ENCODE peak calls at places on chromosomes 16 and 17, in nine cellular contexts. Q is B cell; I is transverse colon; L is CD4-positive, alpha-beta T cell; R is GM13977; V is fibroblast of mammary gland; X is Calu3; G is fibroblast of lung; E is natural killer cell. W is an unnamed sample.

GRCh38 chr17:9002610-9003354 is 18.5 kb upstream of the NTN1 start:
- DNase-seq in Q (peak), I (no peak), L (no peak), R (peak), V (no peak), X (peak), G (peak), E (peak), W (peak)

GRCh38 chr17:79664925-79665738 is 54.3 kb upstream of the RBFOX3 start:
- DNase-seq in Q (no peak), I (peak), L (no peak), R (no peak), V (peak), X (peak), G (no peak), E (no peak), W (peak)

GRCh38 chr16:53945996-53946395 is 242.0 kb downstream of the FTO start:
- DNase-seq in Q (no peak), I (no peak), L (no peak), R (no peak), V (peak), X (peak), G (peak), E (no peak), W (no peak)

GRCh38 chr17:50955667-50956120 is 89.5 kb upstream of the TOB1 start:
- DNase-seq in Q (no peak), I (no peak), L (no peak), R (no peak), V (no peak), X (no peak), G (no peak), E (peak), W (no peak)

GRCh38 chr17:82358467-82359350 is at the start of gene TEX19:
- DNase-seq in Q (no peak), I (no peak), L (no peak), R (no peak), V (peak), X (no peak), G (no peak), E (no peak), W (no peak)

GRCh38 chr17:40347319-40348135 is 17.0 kb downstream of the GJD3 start:
- DNase-seq in Q (no peak), I (no peak), L (no peak), R (no peak), V (no peak), X (no peak), G (no peak), E (no peak), W (no peak)

GRCh38 chr17:76667356-76667755 is 23.8 kb upstream of the ST6GALNAC1 start:
- DNase-seq in Q (no peak), I (no peak), L (no peak), R (no peak), V (no peak), X (no peak), G (no peak), E (no peak), W (no peak)

GRCh38 chr16:81542609-81543570 is 98.3 kb downstream of the CMIP start:
- DNase-seq in Q (no peak), I (no peak), L (no peak), R (no peak), V (no peak), X (no peak), G (no peak), E (no peak), W (no peak)

GRCh38 chr17:73304971-73305786 is 6.6 kb downstream of the CDC42EP4 start:
- DNase-seq in Q (no peak), I (peak), L (no peak), R (no peak), V (peak), X (peak), G (peak), E (no peak), W (no peak)

GRCh38 chr17:14688134-14688533 is 387.3 kb downstream of the HS3ST3B1 start:
- DNase-seq in Q (no peak), I (no peak), L (no peak), R (no peak), V (peak), X (no peak), G (no peak), E (no peak), W (no peak)

GRCh38 chr17:29061036-29061435 is 18.1 kb downstream of the PIPOX start:
- DNase-seq in Q (no peak), I (no peak), L (no peak), R (no peak), V (no peak), X (no peak), G (no peak), E (no peak), W (no peak)

GRCh38 chr16:11101695-11102522 is 154.1 kb downstream of the SOCS1 start:
- DNase-seq in Q (no peak), I (no peak), L (no peak), R (no peak), V (peak), X (no peak), G (peak), E (no peak), W (no peak)
- TF ChIP-seq CTCF in Q (no peak), I (peak), L (no peak), R (no peak), V (peak), X (no peak), G (peak), E (no peak), W (no peak)

DNA sequence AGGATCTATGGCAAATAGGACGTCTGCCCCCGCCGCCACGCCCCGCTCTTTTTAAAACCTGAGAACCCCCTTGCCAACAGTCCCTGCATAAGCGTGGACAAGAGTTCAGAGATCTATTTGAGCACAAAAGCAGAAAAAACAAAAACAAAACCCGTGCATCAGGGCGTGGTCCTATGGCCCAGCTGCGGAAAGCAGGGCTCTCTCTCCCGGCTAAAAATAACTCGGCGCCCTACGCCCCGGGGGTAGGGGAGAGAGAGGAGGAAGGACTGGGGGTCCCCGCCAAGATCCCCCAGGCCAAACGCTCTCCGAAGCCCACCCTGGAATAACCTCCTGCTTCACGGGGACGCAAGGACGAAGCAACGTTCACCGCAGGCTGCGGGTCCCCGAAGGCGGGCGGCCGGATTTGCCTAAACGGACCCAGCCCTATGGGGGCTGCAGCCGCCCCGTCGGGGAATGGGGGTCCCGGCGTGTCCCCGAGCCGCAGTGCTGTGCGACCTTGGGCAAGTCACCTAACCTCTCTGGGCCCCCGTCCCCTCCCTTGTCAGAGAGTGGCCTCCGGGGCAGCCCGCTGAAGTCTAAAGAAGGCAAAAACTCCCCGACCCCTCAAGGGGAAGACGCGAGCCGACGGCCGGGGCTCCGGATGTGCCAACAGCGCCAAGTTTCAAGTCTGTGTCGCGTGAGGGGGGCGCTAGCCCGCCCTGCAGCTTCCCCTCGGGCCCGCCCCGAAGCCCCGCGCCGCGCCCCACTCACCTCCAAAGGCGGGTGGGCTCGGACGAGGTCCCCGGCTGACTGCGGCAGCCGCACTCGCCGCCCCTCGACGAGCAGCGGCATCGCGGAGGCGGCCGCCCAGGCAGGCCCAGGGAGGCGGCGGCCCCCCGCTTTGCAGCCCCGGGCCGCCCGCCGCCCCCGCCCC is 477 bp downstream of the NTAN1 start:
- DNase-seq in Q (peak), I (peak), L (peak), R (peak), V (peak), X (no peak), G (no peak), E (no peak), W (no peak)
- TF ChIP-seq CTCF in Q (peak), I (no peak), L (peak), R (peak), V (no peak), X (no peak), G (no peak), E (peak), W (peak)

GRCh38 chr17:18184143-18185007 is 747 bp downstream of the ALKBH5 start:
- DNase-seq in Q (peak), I (peak), L (peak), R (peak), V (peak), X (peak), G (peak), E (peak), W (no peak)
- TF ChIP-seq CTCF in Q (peak), I (peak), L (no peak), R (peak), V (no peak), X (no peak), G (no peak), E (no peak), W (no peak)

DNA sequence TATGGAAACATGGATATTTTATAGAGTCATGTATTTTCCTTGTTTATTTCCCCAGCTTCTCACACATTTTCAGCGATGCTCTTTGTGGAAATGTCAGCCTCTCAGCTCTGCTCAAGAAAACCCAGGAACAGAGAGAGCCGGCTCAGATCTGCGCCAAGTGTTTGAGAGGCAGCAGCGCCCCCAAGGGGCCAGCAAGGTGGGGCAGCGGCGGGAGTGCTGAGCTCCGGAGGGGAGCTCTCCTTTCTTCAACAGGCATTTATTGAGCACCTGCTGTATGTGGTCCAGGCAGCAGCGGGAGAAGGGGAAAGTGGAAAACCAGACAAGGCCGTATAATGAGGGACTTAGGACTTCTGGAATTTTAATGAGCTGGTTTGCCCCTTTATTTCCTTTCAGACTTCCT is 421.1 kb upstream of the C16orf82 start:
- DNase-seq in Q (no peak), I (no peak), L (no peak), R (no peak), V (no peak), X (no peak), G (no peak), E (peak), W (peak)
- TF ChIP-seq CTCF in Q (no peak), I (no peak), L (no peak), R (peak), V (no peak), X (no peak), G (no peak), E (peak), W (peak)

GRCh38 chr17:42928714-42929496 is 28.3 kb downstream of the G6PC1 start:
- DNase-seq in Q (peak), I (peak), L (no peak), R (peak), V (peak), X (peak), G (peak), E (no peak), W (no peak)

GRCh38 chr17:42924891-42925290 is 24.3 kb downstream of the G6PC1 start:
- DNase-seq in Q (no peak), I (no peak), L (no peak), R (no peak), V (no peak), X (no peak), G (no peak), E (no peak), W (no peak)

DNA sequence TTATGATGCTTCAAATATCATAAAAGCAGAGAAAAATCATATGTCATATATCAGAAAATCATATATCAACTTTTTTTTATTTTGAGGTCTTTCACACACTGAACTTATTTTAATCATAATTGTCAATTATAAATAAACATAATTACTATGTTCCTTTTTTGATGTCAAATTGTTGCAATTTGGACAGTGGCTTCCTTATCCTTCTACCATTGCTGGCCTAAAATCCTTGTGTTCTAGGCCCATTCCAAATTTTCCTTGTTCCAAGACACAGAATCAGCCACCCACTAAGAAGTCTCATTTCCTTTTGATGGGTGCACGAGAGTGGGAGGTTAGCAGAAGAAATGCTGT is 28.9 kb downstream of the G6PC1 start:
- DNase-seq in Q (no peak), I (no peak), L (no peak), R (no peak), V (no peak), X (no peak), G (no peak), E (no peak), W (no peak)
- TF ChIP-seq CTCF in Q (peak), I (no peak), L (no peak), R (no peak), V (no peak), X (no peak), G (no peak), E (no peak), W (no peak)